ENCODE peak calls at places on chromosomes 11 and 22, in nine cellular contexts. Z is uterus, O is Peyer's patch, L is HepG2, T is IMR-90, M is ovary, D is testis, K is endothelial cell of umbilical vein, A is adrenal gland. W is an unnamed sample.

GRCh38 chr11:134512791-134513538 is 100.9 kb upstream of the B3GAT1 start:
- DNase-seq in Z (peak; percentile 2), L (no peak), D (peak; percentile 2), O (peak; percentile 31), K (no peak), T (no peak), A (no peak), M (peak; percentile 9), W (no peak)

GRCh38 chr11:65386307-65387081 is at the start of gene FRMD8:
- DNase-seq in K (peak; percentile 85), A (peak; percentile 93), D (peak; percentile 90), T (peak; percentile 71), L (peak; percentile 60), O (peak; percentile 97), Z (peak; percentile 93), M (peak; percentile 96), W (peak; percentile 95)

GRCh38 chr22:44965171-44965570 is 44.6 kb downstream of the PHF21B start:
- DNase-seq in Z (no peak), L (no peak), T (no peak), M (no peak), D (no peak), K (no peak), O (no peak), A (no peak), W (no peak)

GRCh38 chr22:43152001-43152354 is 619 bp downstream of the TSPO start:
- DNase-seq in T (no peak), L (no peak), A (no peak), O (no peak), M (no peak), Z (no peak), K (peak; percentile 16), D (no peak), W (no peak)

GRCh38 chr11:69488543-69488940 is 7.1 kb downstream of the LINC01488 start:
- DNase-seq in Z (no peak), O (no peak), D (no peak), A (no peak), M (no peak), T (no peak), K (no peak), L (no peak), W (no peak)

GRCh38 chr11:126359431-126360048 is 4.1 kb downstream of the ST3GAL4 start:
- DNase-seq in T (peak; percentile 37), K (no peak), M (peak; percentile 95), Z (peak; percentile 88), D (peak; percentile 93), O (peak; percentile 62), L (no peak), A (peak; percentile 90), W (peak; percentile 55)

GRCh38 chr11:61829806-61830205 is 1.7 kb downstream of the FADS2 start:
- DNase-seq in A (no peak), K (no peak), T (no peak), Z (no peak), D (no peak), M (no peak), L (no peak), O (no peak), W (no peak)

GRCh38 chr11:17003426-17003825 is 10.8 kb downstream of the PLEKHA7 start:
- DNase-seq in D (no peak), M (no peak), T (no peak), K (no peak), A (no peak), O (no peak), L (no peak), Z (no peak), W (no peak)

GRCh38 chr11:66845143-66845875 is 2.1 kb downstream of the RCE1 start:
- DNase-seq in M (peak; percentile 32), O (peak; percentile 40), T (no peak), K (no peak), Z (no peak), L (no peak), D (peak; percentile 13), A (peak; percentile 26), W (no peak)

GRCh38 chr11:27358306-27358705 is 4.7 kb downstream of the CCDC34 start:
- DNase-seq in M (no peak), L (no peak), Z (no peak), K (no peak), A (no peak), T (no peak), O (no peak), D (no peak), W (no peak)
- H3K9me3 ChIP-seq in M (no peaks in the 10 kb centered on the region), L (no peaks in the 10 kb centered on the region), Z (no peaks in the 10 kb centered on the region), K (no peaks in the 10 kb centered on the region), A (no peaks in the 10 kb centered on the region), T (no peaks in the 10 kb centered on the region), O (no peaks in the 10 kb centered on the region), D (no peaks in the 10 kb centered on the region), W (no peaks in the 10 kb centered on the region)

DNA sequence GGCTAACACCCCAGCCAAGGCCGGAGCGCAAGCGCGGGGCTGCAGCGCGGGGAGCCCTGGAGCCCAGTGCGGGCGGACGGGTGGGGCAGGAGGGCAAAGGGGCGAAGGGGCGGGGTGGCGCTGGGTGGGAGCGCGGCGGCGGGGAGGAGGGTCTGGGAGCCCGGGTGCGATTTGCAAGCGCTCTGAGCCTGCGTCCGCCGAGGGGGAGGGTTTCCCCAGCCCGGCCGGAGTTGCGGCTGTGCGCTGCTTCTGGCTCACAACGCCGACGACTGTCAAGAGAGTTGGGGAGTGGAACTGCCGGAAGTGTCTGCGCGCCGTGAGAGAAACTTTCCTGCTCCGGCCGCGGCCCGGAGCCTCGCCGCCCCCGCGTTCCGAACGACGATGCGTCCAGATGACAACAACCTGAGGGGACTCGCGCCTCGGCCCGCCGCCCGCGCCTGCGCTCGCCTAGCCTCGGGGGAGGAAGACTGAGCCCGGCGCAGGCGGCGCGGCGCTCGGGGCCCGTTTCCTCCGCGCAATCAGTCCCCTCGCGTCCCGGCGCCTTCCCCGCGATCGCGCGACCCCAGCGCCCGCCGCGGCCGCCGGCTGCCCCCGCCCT is at the start of gene ARHGAP42:
- DNase-seq in T (peak; percentile 48), O (peak; percentile 85), A (peak; percentile 58), L (peak; percentile 16), D (peak; percentile 78), K (peak; percentile 61), Z (peak; percentile 69), M (peak; percentile 71), W (peak; percentile 77)
- TF ChIP-seq POLR2A in T (no peak), O (no peak), A (peak; percentile 37), L (no peak), D (no peak), K (no peak), Z (no peak), M (no peak), W (no peak)

GRCh38 chr11:115390441-115390840 is 113.8 kb downstream of the CADM1 start:
- DNase-seq in T (no peak), A (no peak), L (no peak), K (no peak), D (no peak), M (no peak), O (no peak), Z (no peak), W (no peak)

GRCh38 chr11:115391162-115391561 is 113.1 kb downstream of the CADM1 start:
- DNase-seq in Z (no peak), T (no peak), D (no peak), O (no peak), L (no peak), A (no peak), M (no peak), K (no peak), W (no peak)

GRCh38 chr11:115389790-115390189 is 114.4 kb downstream of the CADM1 start:
- DNase-seq in D (no peak), Z (no peak), A (no peak), K (no peak), T (no peak), O (no peak), L (no peak), M (no peak), W (no peak)

GRCh38 chr11:115396533-115396932 is 107.7 kb downstream of the CADM1 start:
- DNase-seq in T (no peak), O (no peak), D (no peak), Z (no peak), K (no peak), A (no peak), L (no peak), M (no peak), W (no peak)

GRCh38 chr11:115391598-115391997 is 112.6 kb downstream of the CADM1 start:
- DNase-seq in L (no peak), O (no peak), T (peak; percentile 31), A (no peak), K (no peak), D (no peak), M (no peak), Z (no peak), W (no peak)
- H3K36me3 ChIP-seq in L (no peaks in the 10 kb centered on the region), O (no peaks in the 10 kb centered on the region), T (no peaks in the 10 kb centered on the region), A (no peaks in the 10 kb centered on the region), K (no peaks in the 10 kb centered on the region), D (no peaks in the 10 kb centered on the region), M (no peaks in the 10 kb centered on the region), Z (no peaks in the 10 kb centered on the region), W (no peaks in the 10 kb centered on the region)

GRCh38 chr11:1105183-1105565 is 30.5 kb downstream of the MUC2 start:
- DNase-seq in A (no peak), D (no peak), K (no peak), T (no peak), M (no peak), Z (no peak), L (no peak), O (no peak), W (no peak)
- H3K9me3 ChIP-seq in A (no peaks in the 10 kb centered on the region), D (no peaks in the 10 kb centered on the region), K (no peaks in the 10 kb centered on the region), T (peaks cover 6% of the 10 kb centered on the region), M (no peaks in the 10 kb centered on the region), Z (no peaks in the 10 kb centered on the region), L (no peaks in the 10 kb centered on the region), O (no peaks in the 10 kb centered on the region), W (no peaks in the 10 kb centered on the region)

W was measured in thyroid gland.